ENCODE peak calls at places on chromosomes 5 and 9, in ten cellular contexts. D is stimulated activated naive CD8-positive, alpha-beta T cell treated with anti-CD3 and anti-CD28 coated beads, Interleukin-15, amount 100 ng/mL, for 72 hours; N is GM13976; V is EL; M is NCI-H2081 treated with DMSO at 0.1 percent for 48 hours; Y is stimulated activated CD8-positive, alpha-beta memory T cell treated with anti-CD3 and anti-CD28 coated beads, Interleukin-12 subunit alpha, Interleukin-12 subunit beta, amount 100 ng/mL, for 1 hour; E is AG08395; B is activated CD4-positive, alpha-beta T cell treated with anti-CD3 and anti-CD28 coated beads, Interleukin-2, amount 50 U/mL, for 48 hours; L is aorta; J is GM12865. Q is an unnamed sample.

GRCh38 chr5:88536146-88536545 is 267.5 kb upstream of the TMEM161B start:
- DNase-seq in D (no peak), N (no peak), V (peak), M (no peak), Y (no peak), E (no peak), B (no peak), L (no peak), J (no peak), Q (no peak)

GRCh38 chr9:120486347-120486746 is 93.6 kb downstream of the CDK5RAP2 start:
- DNase-seq in D (no peak), N (no peak), V (no peak), M (no peak), Y (no peak), E (peak), B (no peak), L (no peak), J (no peak), Q (no peak)

GRCh38 chr5:136123236-136123768 is 9.3 kb upstream of the SMAD5 start:
- DNase-seq in D (no peak), N (no peak), V (no peak), M (no peak), Y (no peak), E (no peak), B (no peak), L (no peak), J (no peak), Q (no peak)

GRCh38 chr5:160379485-160379884 is 9.1 kb upstream of the C1QTNF2 start:
- DNase-seq in D (no peak), N (no peak), V (no peak), M (no peak), Y (no peak), E (no peak), B (no peak), L (no peak), J (no peak), Q (no peak)

GRCh38 chr9:133674091-133674490 is 37.9 kb downstream of the DBH start:
- DNase-seq in D (no peak), N (no peak), V (no peak), M (no peak), Y (no peak), E (no peak), B (no peak), L (no peak), J (no peak), Q (no peak)

GRCh38 chr9:100869321-100869720 is 159.2 kb upstream of the PLPPR1 start:
- DNase-seq in D (no peak), N (no peak), V (no peak), M (no peak), Y (no peak), E (no peak), B (no peak), L (no peak), J (no peak), Q (no peak)

GRCh38 chr9:131282688-131283422 is 6.5 kb upstream of the FAM78A start:
- DNase-seq in D (no peak), N (no peak), V (no peak), M (no peak), Y (no peak), E (peak), B (peak), L (no peak), J (no peak), Q (no peak)

GRCh38 chr5:33781286-33781685 is 110.5 kb downstream of the ADAMTS12 start:
- DNase-seq in D (no peak), N (no peak), V (peak), M (no peak), Y (no peak), E (peak), B (no peak), L (no peak), J (peak), Q (peak)

GRCh38 chr5:102749416-102750021 is 5.6 kb upstream of the PAM start:
- DNase-seq in D (no peak), N (no peak), V (no peak), M (no peak), Y (no peak), E (no peak), B (no peak), L (no peak), J (no peak), Q (no peak)

GRCh38 chr9:111427186-111427585 is 57.0 kb downstream of the ECPAS start:
- DNase-seq in D (no peak), N (no peak), V (peak), M (no peak), Y (no peak), E (peak), B (no peak), L (no peak), J (peak), Q (peak)

GRCh38 chr9:137500666-137501397 is 41.7 kb upstream of the NSMF start:
- DNase-seq in D (no peak), N (no peak), V (no peak), M (no peak), Y (no peak), E (no peak), B (no peak), L (no peak), J (no peak), Q (no peak)

GRCh38 chr5:150485770-150486401 is 22.0 kb upstream of the NDST1 start:
- DNase-seq in D (no peak), N (peak), V (peak), M (no peak), Y (no peak), E (peak), B (peak), L (peak), J (peak), Q (no peak)

GRCh38 chr9:10605388-10605787 is 7.4 kb downstream of the PTPRD start:
- DNase-seq in D (no peak), N (no peak), V (no peak), M (no peak), Y (no peak), E (no peak), B (no peak), L (no peak), J (no peak), Q (no peak)

Q was measured in HFFc6.